ENCODE peak calls at places on chromosomes 5 and 9, in six cellular contexts. E, D, B, I, Y and Z are unnamed samples.

GRCh38 chr9:29456940-29457339 is 1883.7 kb upstream of the C9orf72 start:
- DNase-seq in E (no peak), D (no peak), I (no peak), B (no peak), Y (peak; percentile 86), Z (no peak)

GRCh38 chr9:34508463-34508862 is 14.3 kb downstream of the ENHO start:
- DNase-seq in I (no peak), D (no peak), E (no peak), Y (no peak), B (no peak), Z (no peak)

GRCh38 chr9:83472221-83472665 is 66.0 kb downstream of the FRMD3 start:
- DNase-seq in D (no peak), Y (peak; percentile 27), B (no peak), I (no peak), E (no peak), Z (no peak)

GRCh38 chr5:14143509-14143842 is 334 bp downstream of the TRIO start:
- DNase-seq in E (no peak), D (no peak), Y (no peak), I (no peak), B (no peak), Z (no peak)

GRCh38 chr5:125006011-125006685 is 259.7 kb upstream of the ZNF608 start:
- DNase-seq in E (no peak), B (no peak), D (no peak), I (no peak), Y (no peak), Z (no peak)

GRCh38 chr5:139638090-139638735 is 9.9 kb upstream of the CXXC5 start:
- DNase-seq in B (peak; percentile 54), D (no peak), Y (peak; percentile 74), E (no peak), I (no peak), Z (no peak)

GRCh38 chr5:14790220-14790619 is 81.4 kb downstream of the ANKH start:
- DNase-seq in Y (peak; percentile 53), E (no peak), B (no peak), D (no peak), I (no peak), Z (no peak)

GRCh38 chr9:20650750-20651299 is 28.5 kb upstream of the MLLT3 start:
- DNase-seq in I (no peak), Y (no peak), B (no peak), E (no peak), D (no peak), Z (no peak)

GRCh38 chr9:72977670-72978069 is 24.8 kb upstream of the ALDH1A1 start:
- DNase-seq in B (no peak), E (no peak), Y (no peak), I (no peak), D (no peak), Z (no peak)